ENCODE peak calls at places on chromosomes 3 and 15, in six cellular contexts. F is stimulated activated CD8-positive, alpha-beta memory T cell treated with anti-CD3 and anti-CD28 coated beads, Interleukin-12 subunit alpha, Interleukin-12 subunit beta, amount 100 ng/mL, for 1 hour; T is lung; V is NCI-H345; B is psoas muscle; U is activated CD8-positive, alpha-beta T cell treated with anti-CD3 and anti-CD28 coated beads for 36 hours. K is an unnamed sample.

GRCh38 chr3:8822141-8822540 is 52.7 kb upstream of the OXTR start:
- DNase-seq in F (no peak), T (no peak), V (no peak), B (no peak), U (no peak), K (no peak)

GRCh38 chr3:187795207-187795960 is 50.1 kb upstream of the BCL6 start:
- DNase-seq in F (no peak), T (no peak), V (no peak), B (no peak), U (no peak), K (peak)

GRCh38 chr3:39038165-39038564 is 13.6 kb downstream of the SCN11A start:
- DNase-seq in F (no peak), T (no peak), V (no peak), B (no peak), U (no peak), K (no peak)

GRCh38 chr3:182789371-182789770 is 3.9 kb upstream of the ATP11B start:
- DNase-seq in F (no peak), T (no peak), V (no peak), B (no peak), U (no peak), K (no peak)

GRCh38 chr15:39191871-39192281 is 389.0 kb upstream of the THBS1 start:
- DNase-seq in F (no peak), T (no peak), V (no peak), B (no peak), U (no peak), K (no peak)

GRCh38 chr3:188279696-188280398 is 125.9 kb downstream of the LPP start:
- DNase-seq in F (no peak), T (no peak), V (peak), B (no peak), U (no peak), K (no peak)

GRCh38 chr3:156516284-156516683 is 38.6 kb downstream of the SSR3 start:
- DNase-seq in F (no peak), T (no peak), V (no peak), B (peak), U (no peak), K (no peak)

GRCh38 chr15:53625260-53625659 is 134.2 kb downstream of the WDR72 start:
- DNase-seq in F (no peak), T (no peak), V (no peak), B (no peak), U (no peak), K (no peak)

GRCh38 chr3:148943531-148944200 is 47.7 kb upstream of the GYG1 start:
- DNase-seq in F (no peak), T (no peak), V (peak), B (no peak), U (peak), K (peak)

GRCh38 chr3:56005196-56005805 is 463.0 kb downstream of the ERC2 start:
- DNase-seq in F (no peak), T (no peak), V (no peak), B (no peak), U (no peak), K (no peak)

GRCh38 chr3:23174426-23175039 is 28.6 kb upstream of the UBE2E2 start:
- DNase-seq in F (no peak), T (no peak), V (no peak), B (no peak), U (no peak), K (no peak)

GRCh38 chr3:78728406-78729145 is 1039.2 kb downstream of the ROBO1 start:
- DNase-seq in F (no peak), T (peak), V (peak), B (peak), U (no peak), K (no peak)

GRCh38 chr3:58345457-58345856 is 12.8 kb downstream of the PXK start:
- DNase-seq in F (no peak), T (no peak), V (no peak), B (no peak), U (no peak), K (no peak)

GRCh38 chr3:155225417-155225816 is 68.1 kb downstream of the STRIT1 start:
- DNase-seq in F (no peak), T (no peak), V (no peak), B (no peak), U (no peak), K (no peak)

GRCh38 chr3:27253831-27254230 is 115.4 kb downstream of the NEK10 start:
- DNase-seq in F (no peak), T (peak), V (peak), B (no peak), U (peak), K (peak)

GRCh38 chr3:129308636-129309035 is 30.0 kb downstream of the HMCES start:
- DNase-seq in F (no peak), T (no peak), V (no peak), B (no peak), U (no peak), K (no peak)

GRCh38 chr15:81133782-81134461 is at the start of gene CFAP161:
- DNase-seq in F (no peak), T (peak), V (peak), B (peak), U (peak), K (no peak)

GRCh38 chr3:177062052-177062732 is 135.1 kb downstream of the TBL1XR1 start:
- DNase-seq in F (no peak), T (no peak), V (no peak), B (no peak), U (no peak), K (no peak)

GRCh38 chr3:48416546-48416945 is 13.3 kb downstream of the PLXNB1 start:
- DNase-seq in F (no peak), T (no peak), V (no peak), B (peak), U (no peak), K (no peak)

GRCh38 chr15:74808073-74808839 is 4.4 kb upstream of the LMAN1L start:
- DNase-seq in F (no peak), T (peak), V (no peak), B (no peak), U (no peak), K (no peak)

GRCh38 chr3:142984255-142984654 is 17.1 kb upstream of the U2SURP start:
- DNase-seq in F (no peak), T (no peak), V (no peak), B (no peak), U (no peak), K (no peak)

GRCh38 chr3:153244961-153245360 is 82.9 kb downstream of the RAP2B start:
- DNase-seq in F (no peak), T (no peak), V (no peak), B (no peak), U (no peak), K (no peak)

GRCh38 chr15:101156061-101156460 is 95.8 kb downstream of the CHSY1 start:
- DNase-seq in F (no peak), T (no peak), V (no peak), B (no peak), U (no peak), K (no peak)

GRCh38 chr3:14216257-14217048 is 37.8 kb downstream of the LSM3 start:
- DNase-seq in F (no peak), T (peak), V (no peak), B (no peak), U (peak), K (peak)

GRCh38 chr15:90266061-90266431 is 574 bp downstream of the NGRN start:
- DNase-seq in F (no peak), T (no peak), V (peak), B (peak), U (peak), K (peak)

GRCh38 chr3:149566296-149566945 is 91.4 kb downstream of the WWTR1 start:
- DNase-seq in F (no peak), T (no peak), V (no peak), B (no peak), U (no peak), K (no peak)

GRCh38 chr15:63191895-63192603 is 2.6 kb downstream of the RAB8B start:
- DNase-seq in F (peak), T (no peak), V (no peak), B (no peak), U (peak), K (no peak)

GRCh38 chr15:101615986-101616848 is 36.0 kb downstream of the TM2D3 start:
- DNase-seq in F (no peak), T (peak), V (peak), B (peak), U (peak), K (peak)

GRCh38 chr15:78479650-78480049 is 27.7 kb upstream of the HYKK start:
- DNase-seq in F (no peak), T (no peak), V (no peak), B (no peak), U (no peak), K (no peak)

GRCh38 chr3:152937234-152937633 is 102.3 kb downstream of the P2RY1 start:
- DNase-seq in F (no peak), T (no peak), V (no peak), B (no peak), U (no peak), K (no peak)